ENCODE peak calls at places on chromosomes 4 and X, in nine cellular contexts. F, Z, R, S, E, P, J, G and H are unnamed samples.

GRCh38 chr4:177737387-177737965 is 295.2 kb upstream of the AGA start:
- DNase-seq in F (no peak), Z (no peak), R (peak), S (no peak), E (peak), P (no peak), J (no peak), G (no peak), H (peak)

GRCh38 chr4:3303445-3303824 is 10.6 kb downstream of the RGS12 start:
- DNase-seq in F (no peak), Z (no peak), R (no peak), S (no peak), E (no peak), P (no peak), J (no peak), G (no peak), H (no peak)

GRCh38 chr4:164136181-164136616 is 617.7 kb upstream of the SMIM31 start:
- DNase-seq in F (no peak), Z (no peak), R (peak), S (no peak), E (peak), P (no peak), J (no peak), G (no peak), H (no peak)

GRCh38 chr4:7847206-7847605 is 92.5 kb downstream of the AFAP1 start:
- DNase-seq in F (no peak), Z (no peak), R (no peak), S (no peak), E (no peak), P (no peak), J (no peak), G (no peak), H (no peak)

GRCh38 chrX:28324306-28324705 is 262.9 kb upstream of the IL1RAPL1 start:
- DNase-seq in F (no peak), Z (no peak), R (no peak), S (no peak), E (no peak), P (no peak), J (peak), G (no peak), H (peak)

GRCh38 chr4:175470141-175470540 is 341.9 kb downstream of the GPM6A start:
- DNase-seq in F (no peak), Z (no peak), R (peak), S (no peak), E (peak), P (no peak), J (no peak), G (no peak), H (no peak)

GRCh38 chr4:10093801-10094552 is 22.6 kb downstream of the WDR1 start:
- DNase-seq in F (no peak), Z (peak), R (peak), S (peak), E (peak), P (no peak), J (no peak), G (peak), H (no peak)

GRCh38 chrX:145003443-145003842 is 243.9 kb upstream of the SPANXN1 start:
- DNase-seq in F (no peak), Z (no peak), R (peak), S (no peak), E (no peak), P (no peak), J (no peak), G (no peak), H (no peak)

GRCh38 chr4:155539746-155540145 is 126.9 kb upstream of the GUCY1A1 start:
- DNase-seq in F (no peak), Z (no peak), R (peak), S (no peak), E (peak), P (no peak), J (no peak), G (no peak), H (no peak)

GRCh38 chr4:166501941-166502382 is 628.9 kb downstream of the TLL1 start:
- DNase-seq in F (no peak), Z (no peak), R (peak), S (no peak), E (peak), P (no peak), J (peak), G (no peak), H (no peak)

GRCh38 chr4:126238010-126238409 is 923.3 kb downstream of the FAT4 start:
- DNase-seq in F (no peak), Z (no peak), R (no peak), S (no peak), E (no peak), P (no peak), J (no peak), G (no peak), H (no peak)

GRCh38 chr4:54192811-54193210 is 36.3 kb upstream of the PDGFRA start:
- DNase-seq in F (no peak), Z (no peak), R (no peak), S (no peak), E (no peak), P (no peak), J (no peak), G (no peak), H (no peak)